ENCODE peak calls at places on chromosomes 3 and 15, in six cellular contexts. M is AG04449; X is GM18507; I is stimulated activated naive CD8-positive, alpha-beta T cell treated with anti-CD3 and anti-CD28 coated beads, Interleukin-15, Interleukin-2, amounts not matched to agents 100 U/mL and 50 U/mL, for 24 hours; Y is CD4-positive, CD25-positive, alpha-beta regulatory T cell; T is ovary. E is an unnamed sample.

GRCh38 chr3:194806991-194807685 is 121.5 kb downstream of the FAM43A start:
- DNase-seq in M (no peak), X (no peak), I (no peak), Y (no peak), T (no peak), E (no peak)

GRCh38 chr3:138941259-138941885 is 5.6 kb downstream of the FOXL2 start:
- DNase-seq in M (no peak), X (no peak), I (peak), Y (no peak), T (peak), E (no peak)

GRCh38 chr3:115975353-115975752 is 352.0 kb downstream of the GAP43 start:
- DNase-seq in M (peak), X (no peak), I (no peak), Y (no peak), T (no peak), E (no peak)

GRCh38 chr15:85639752-85640381 is 154.9 kb downstream of the KLHL25 start:
- DNase-seq in M (no peak), X (no peak), I (no peak), Y (no peak), T (no peak), E (no peak)

GRCh38 chr15:29207758-29208108 is 61.9 kb downstream of the NSMCE3 start:
- DNase-seq in M (no peak), X (no peak), I (no peak), Y (no peak), T (no peak), E (no peak)

GRCh38 chr3:9183811-9184463 is 65.5 kb downstream of the SRGAP3 start:
- DNase-seq in M (no peak), X (no peak), I (no peak), Y (no peak), T (no peak), E (no peak)

GRCh38 chr3:12689997-12690711 is 26.2 kb upstream of the RAF1 start:
- DNase-seq in M (no peak), X (no peak), I (no peak), Y (no peak), T (no peak), E (no peak)

GRCh38 chr3:17006143-17006839 is 121.5 kb downstream of the PLCL2 start:
- DNase-seq in M (no peak), X (no peak), I (no peak), Y (no peak), T (no peak), E (no peak)

GRCh38 chr3:59605944-59606534 is 556.2 kb upstream of the CFAP20DC start:
- DNase-seq in M (no peak), X (no peak), I (no peak), Y (no peak), T (no peak), E (no peak)

GRCh38 chr3:159413319-159413718 is 575.3 kb upstream of the IL12A start:
- DNase-seq in M (no peak), X (no peak), I (no peak), Y (no peak), T (no peak), E (no peak)

GRCh38 chr3:120163816-120164215 is 69.6 kb upstream of the GSK3B start:
- DNase-seq in M (no peak), X (no peak), I (no peak), Y (no peak), T (no peak), E (no peak)

GRCh38 chr3:16338999-16339398 is 74.0 kb downstream of the OXNAD1 start:
- DNase-seq in M (peak), X (no peak), I (no peak), Y (no peak), T (no peak), E (no peak)

GRCh38 chr3:154040283-154040682 is 80.9 kb upstream of the ARHGEF26 start:
- DNase-seq in M (no peak), X (no peak), I (no peak), Y (no peak), T (no peak), E (no peak)

GRCh38 chr3:42853739-42854302 is 21.9 kb downstream of the CYP8B1 start:
- DNase-seq in M (no peak), X (no peak), I (no peak), Y (no peak), T (no peak), E (no peak)

E was measured in GM12891.